ENCODE peak calls at places on chromosomes 13 and 19, in six cellular contexts. R is trophoblast cell, K is fibroblast of the conjunctiva, C is astrocyte of the cerebellum, T is T-cell, Y is AG09319. Q is an unnamed sample.

GRCh38 chr19:47618771-47619170 is 9.8 kb downstream of the BICRA start:
- DNase-seq in K (no peak), Y (no peak), R (no peak), C (no peak), T (no peak), Q (no peak)

GRCh38 chr19:48190288-48191284 is 20.1 kb downstream of the ZSWIM9 start:
- DNase-seq in T (peak), K (peak), R (peak), Y (no peak), C (peak), Q (peak)

GRCh38 chr13:64158910-64159309 is 2743.3 kb upstream of the PCDH20 start:
- DNase-seq in C (peak), R (no peak), T (no peak), K (peak), Y (no peak), Q (no peak)

GRCh38 chr13:74217816-74218215 is 83.6 kb upstream of the KLF12 start:
- DNase-seq in K (peak), T (no peak), R (no peak), Y (no peak), C (no peak), Q (no peak)

GRCh38 chr19:4376245-4376990 is 23.9 kb downstream of the SH3GL1 start:
- DNase-seq in R (no peak), C (no peak), T (no peak), K (no peak), Y (no peak), Q (no peak)

GRCh38 chr13:30798776-30799625 is 63.7 kb downstream of the ALOX5AP start:
- DNase-seq in Y (no peak), C (no peak), R (no peak), T (no peak), K (no peak), Q (peak)

GRCh38 chr19:47111081-47111589 is 2.4 kb downstream of the ZC3H4 start:
- DNase-seq in C (no peak), T (peak), Y (no peak), R (no peak), K (no peak), Q (no peak)

GRCh38 chr13:76828316-76828741 is 57.9 kb downstream of the KCTD12 start:
- DNase-seq in C (no peak), Y (no peak), T (no peak), K (no peak), R (no peak), Q (no peak)

GRCh38 chr19:2056810-2057192 is 5.8 kb upstream of the MKNK2 start:
- DNase-seq in K (no peak), C (no peak), Y (no peak), T (no peak), R (no peak), Q (no peak)

Q was measured in HepG2.